ENCODE peak calls at places on chromosomes 16 and 17, in seven cellular contexts. One of them, this sample, is unnamed.

GRCh38 chr17:67353161-67353560 is 13.2 kb downstream of the PSMD12 start:
- DNase-seq in substantia nigra: no peak
- DNase-seq in Peyer's patch: no peak
- DNase-seq in mesenchymal stem cell: no peak
- DNase-seq in GDM1: no peak
- DNase-seq in stimulated activated CD8-positive, alpha-beta memory T cell treated with anti-CD3 and anti-CD28 coated beads, Interleukin-4, amount 100 ng/mL, for 1 hour: no peak
- DNase-seq in dorsolateral prefrontal cortex: no peak
- DNase-seq in this sample: no peak

GRCh38 chr16:67961551-67961957 is 6.9 kb downstream of the SLC12A4 start:
- DNase-seq in substantia nigra: no peak
- DNase-seq in Peyer's patch: peak
- DNase-seq in mesenchymal stem cell: no peak
- DNase-seq in GDM1: no peak
- DNase-seq in stimulated activated CD8-positive, alpha-beta memory T cell treated with anti-CD3 and anti-CD28 coated beads, Interleukin-4, amount 100 ng/mL, for 1 hour: no peak
- DNase-seq in dorsolateral prefrontal cortex: no peak
- DNase-seq in this sample: peak

GRCh38 chr16:86965840-86966239 is 351.4 kb downstream of the C16orf95 start:
- DNase-seq in substantia nigra: no peak
- DNase-seq in Peyer's patch: no peak
- DNase-seq in mesenchymal stem cell: no peak
- DNase-seq in GDM1: no peak
- DNase-seq in stimulated activated CD8-positive, alpha-beta memory T cell treated with anti-CD3 and anti-CD28 coated beads, Interleukin-4, amount 100 ng/mL, for 1 hour: no peak
- DNase-seq in dorsolateral prefrontal cortex: no peak
- DNase-seq in this sample: no peak

GRCh38 chr17:72536788-72537187 is 416.0 kb downstream of the SOX9 start:
- DNase-seq in substantia nigra: no peak
- DNase-seq in Peyer's patch: no peak
- DNase-seq in mesenchymal stem cell: no peak
- DNase-seq in GDM1: no peak
- DNase-seq in stimulated activated CD8-positive, alpha-beta memory T cell treated with anti-CD3 and anti-CD28 coated beads, Interleukin-4, amount 100 ng/mL, for 1 hour: no peak
- DNase-seq in dorsolateral prefrontal cortex: no peak
- DNase-seq in this sample: no peak

GRCh38 chr16:66044616-66045015 is 321.9 kb upstream of the CDH5 start:
- DNase-seq in substantia nigra: no peak
- DNase-seq in Peyer's patch: no peak
- DNase-seq in mesenchymal stem cell: no peak
- DNase-seq in GDM1: no peak
- DNase-seq in stimulated activated CD8-positive, alpha-beta memory T cell treated with anti-CD3 and anti-CD28 coated beads, Interleukin-4, amount 100 ng/mL, for 1 hour: no peak
- DNase-seq in dorsolateral prefrontal cortex: no peak
- DNase-seq in this sample: no peak

GRCh38 chr17:50132104-50132794 is 2.3 kb upstream of the SAMD14 start:
- DNase-seq in substantia nigra: no peak
- DNase-seq in Peyer's patch: no peak
- DNase-seq in mesenchymal stem cell: no peak
- DNase-seq in GDM1: no peak
- DNase-seq in stimulated activated CD8-positive, alpha-beta memory T cell treated with anti-CD3 and anti-CD28 coated beads, Interleukin-4, amount 100 ng/mL, for 1 hour: no peak
- DNase-seq in dorsolateral prefrontal cortex: no peak
- DNase-seq in this sample: no peak

GRCh38 chr17:41049110-41049509 is 2.0 kb upstream of the KRTAP2-1 start:
- DNase-seq in substantia nigra: no peak
- DNase-seq in Peyer's patch: no peak
- DNase-seq in mesenchymal stem cell: peak
- DNase-seq in GDM1: no peak
- DNase-seq in stimulated activated CD8-positive, alpha-beta memory T cell treated with anti-CD3 and anti-CD28 coated beads, Interleukin-4, amount 100 ng/mL, for 1 hour: no peak
- DNase-seq in dorsolateral prefrontal cortex: no peak
- DNase-seq in this sample: no peak

GRCh38 chr16:342455-343213 is 9.9 kb downstream of the AXIN1 start:
- DNase-seq in substantia nigra: no peak
- DNase-seq in Peyer's patch: no peak
- DNase-seq in mesenchymal stem cell: no peak
- DNase-seq in GDM1: no peak
- DNase-seq in stimulated activated CD8-positive, alpha-beta memory T cell treated with anti-CD3 and anti-CD28 coated beads, Interleukin-4, amount 100 ng/mL, for 1 hour: no peak
- DNase-seq in dorsolateral prefrontal cortex: no peak
- DNase-seq in this sample: no peak

GRCh38 chr17:73292031-73292531 is 19.7 kb downstream of the CDC42EP4 start:
- DNase-seq in substantia nigra: peak
- DNase-seq in Peyer's patch: no peak
- DNase-seq in mesenchymal stem cell: peak
- DNase-seq in GDM1: no peak
- DNase-seq in stimulated activated CD8-positive, alpha-beta memory T cell treated with anti-CD3 and anti-CD28 coated beads, Interleukin-4, amount 100 ng/mL, for 1 hour: no peak
- DNase-seq in dorsolateral prefrontal cortex: no peak
- DNase-seq in this sample: no peak

GRCh38 chr16:87963400-87963799 is 12.2 kb downstream of the BANP start:
- DNase-seq in substantia nigra: no peak
- DNase-seq in Peyer's patch: no peak
- DNase-seq in mesenchymal stem cell: peak
- DNase-seq in GDM1: no peak
- DNase-seq in stimulated activated CD8-positive, alpha-beta memory T cell treated with anti-CD3 and anti-CD28 coated beads, Interleukin-4, amount 100 ng/mL, for 1 hour: no peak
- DNase-seq in dorsolateral prefrontal cortex: no peak
- DNase-seq in this sample: no peak

GRCh38 chr17:74149597-74150427 is 53.7 kb upstream of the RPL38 start:
- DNase-seq in substantia nigra: no peak
- DNase-seq in Peyer's patch: no peak
- DNase-seq in mesenchymal stem cell: no peak
- DNase-seq in GDM1: no peak
- DNase-seq in stimulated activated CD8-positive, alpha-beta memory T cell treated with anti-CD3 and anti-CD28 coated beads, Interleukin-4, amount 100 ng/mL, for 1 hour: no peak
- DNase-seq in dorsolateral prefrontal cortex: no peak
- DNase-seq in this sample: no peak

GRCh38 chr17:57993471-57994365 is 5.7 kb upstream of the VEZF1 start:
- DNase-seq in substantia nigra: no peak
- DNase-seq in Peyer's patch: no peak
- DNase-seq in mesenchymal stem cell: no peak
- DNase-seq in GDM1: peak
- DNase-seq in stimulated activated CD8-positive, alpha-beta memory T cell treated with anti-CD3 and anti-CD28 coated beads, Interleukin-4, amount 100 ng/mL, for 1 hour: no peak
- DNase-seq in dorsolateral prefrontal cortex: no peak
- DNase-seq in this sample: no peak

GRCh38 chr16:81779540-81780320 is 639 bp downstream of the PLCG2 start:
- DNase-seq in substantia nigra: no peak
- DNase-seq in Peyer's patch: peak
- DNase-seq in mesenchymal stem cell: peak
- DNase-seq in GDM1: no peak
- DNase-seq in stimulated activated CD8-positive, alpha-beta memory T cell treated with anti-CD3 and anti-CD28 coated beads, Interleukin-4, amount 100 ng/mL, for 1 hour: no peak
- DNase-seq in dorsolateral prefrontal cortex: no peak
- DNase-seq in this sample: no peak

GRCh38 chr17:48162946-48163506 is 55.5 kb downstream of the SNX11 start:
- DNase-seq in substantia nigra: no peak
- DNase-seq in Peyer's patch: peak
- DNase-seq in mesenchymal stem cell: peak
- DNase-seq in GDM1: no peak
- DNase-seq in stimulated activated CD8-positive, alpha-beta memory T cell treated with anti-CD3 and anti-CD28 coated beads, Interleukin-4, amount 100 ng/mL, for 1 hour: no peak
- DNase-seq in dorsolateral prefrontal cortex: no peak
- DNase-seq in this sample: peak

GRCh38 chr17:36994438-36994837 is 45.7 kb downstream of the AATF start:
- DNase-seq in substantia nigra: no peak
- DNase-seq in Peyer's patch: no peak
- DNase-seq in mesenchymal stem cell: peak
- DNase-seq in GDM1: no peak
- DNase-seq in stimulated activated CD8-positive, alpha-beta memory T cell treated with anti-CD3 and anti-CD28 coated beads, Interleukin-4, amount 100 ng/mL, for 1 hour: no peak
- DNase-seq in dorsolateral prefrontal cortex: no peak
- DNase-seq in this sample: no peak

GRCh38 chr16:29653436-29653835 is 9.6 kb upstream of the SPN start:
- DNase-seq in substantia nigra: no peak
- DNase-seq in Peyer's patch: peak
- DNase-seq in mesenchymal stem cell: no peak
- DNase-seq in GDM1: no peak
- DNase-seq in stimulated activated CD8-positive, alpha-beta memory T cell treated with anti-CD3 and anti-CD28 coated beads, Interleukin-4, amount 100 ng/mL, for 1 hour: no peak
- DNase-seq in dorsolateral prefrontal cortex: no peak
- DNase-seq in this sample: no peak

GRCh38 chr16:75458439-75458838 is 6.0 kb downstream of the TMEM170A start:
- DNase-seq in substantia nigra: no peak
- DNase-seq in Peyer's patch: peak
- DNase-seq in mesenchymal stem cell: no peak
- DNase-seq in GDM1: no peak
- DNase-seq in stimulated activated CD8-positive, alpha-beta memory T cell treated with anti-CD3 and anti-CD28 coated beads, Interleukin-4, amount 100 ng/mL, for 1 hour: no peak
- DNase-seq in dorsolateral prefrontal cortex: no peak
- DNase-seq in this sample: no peak

GRCh38 chr17:73591278-73592078 is 52.8 kb downstream of the SDK2 start:
- DNase-seq in substantia nigra: no peak
- DNase-seq in Peyer's patch: peak
- DNase-seq in mesenchymal stem cell: no peak
- DNase-seq in GDM1: peak
- DNase-seq in stimulated activated CD8-positive, alpha-beta memory T cell treated with anti-CD3 and anti-CD28 coated beads, Interleukin-4, amount 100 ng/mL, for 1 hour: no peak
- DNase-seq in dorsolateral prefrontal cortex: no peak
- DNase-seq in this sample: no peak

GRCh38 chr17:6704472-6705052 is 8.6 kb downstream of the SLC13A5 start:
- DNase-seq in substantia nigra: no peak
- DNase-seq in Peyer's patch: no peak
- DNase-seq in mesenchymal stem cell: no peak
- DNase-seq in GDM1: no peak
- DNase-seq in stimulated activated CD8-positive, alpha-beta memory T cell treated with anti-CD3 and anti-CD28 coated beads, Interleukin-4, amount 100 ng/mL, for 1 hour: no peak
- DNase-seq in dorsolateral prefrontal cortex: no peak
- DNase-seq in this sample: no peak

GRCh38 chr17:63354251-63354650 is 91.9 kb downstream of the CYB561 start:
- DNase-seq in substantia nigra: no peak
- DNase-seq in Peyer's patch: no peak
- DNase-seq in mesenchymal stem cell: no peak
- DNase-seq in GDM1: no peak
- DNase-seq in stimulated activated CD8-positive, alpha-beta memory T cell treated with anti-CD3 and anti-CD28 coated beads, Interleukin-4, amount 100 ng/mL, for 1 hour: no peak
- DNase-seq in dorsolateral prefrontal cortex: no peak
- DNase-seq in this sample: no peak

GRCh38 chr16:86616906-86617305 is 38.6 kb downstream of the FOXL1 start:
- DNase-seq in substantia nigra: no peak
- DNase-seq in Peyer's patch: no peak
- DNase-seq in mesenchymal stem cell: no peak
- DNase-seq in GDM1: no peak
- DNase-seq in stimulated activated CD8-positive, alpha-beta memory T cell treated with anti-CD3 and anti-CD28 coated beads, Interleukin-4, amount 100 ng/mL, for 1 hour: no peak
- DNase-seq in dorsolateral prefrontal cortex: no peak
- DNase-seq in this sample: no peak

GRCh38 chr16:2276501-2277195 is 8.7 kb upstream of the RNPS1 start:
- DNase-seq in substantia nigra: no peak
- DNase-seq in Peyer's patch: no peak
- DNase-seq in mesenchymal stem cell: no peak
- DNase-seq in GDM1: no peak
- DNase-seq in stimulated activated CD8-positive, alpha-beta memory T cell treated with anti-CD3 and anti-CD28 coated beads, Interleukin-4, amount 100 ng/mL, for 1 hour: no peak
- DNase-seq in dorsolateral prefrontal cortex: no peak
- DNase-seq in this sample: no peak

GRCh38 chr17:42980274-42980765 is at the start of gene RUNDC1:
- DNase-seq in substantia nigra: peak
- DNase-seq in Peyer's patch: peak
- DNase-seq in mesenchymal stem cell: peak
- DNase-seq in GDM1: peak
- DNase-seq in stimulated activated CD8-positive, alpha-beta memory T cell treated with anti-CD3 and anti-CD28 coated beads, Interleukin-4, amount 100 ng/mL, for 1 hour: peak
- DNase-seq in dorsolateral prefrontal cortex: peak
- DNase-seq in this sample: peak

GRCh38 chr16:48810436-48810802 is 200.4 kb upstream of the N4BP1 start:
- DNase-seq in substantia nigra: no peak
- DNase-seq in Peyer's patch: no peak
- DNase-seq in mesenchymal stem cell: no peak
- DNase-seq in GDM1: no peak
- DNase-seq in stimulated activated CD8-positive, alpha-beta memory T cell treated with anti-CD3 and anti-CD28 coated beads, Interleukin-4, amount 100 ng/mL, for 1 hour: no peak
- DNase-seq in dorsolateral prefrontal cortex: no peak
- DNase-seq in this sample: no peak

GRCh38 chr17:8063761-8064589 is 23.5 kb downstream of the ALOX12B start:
- DNase-seq in substantia nigra: no peak
- DNase-seq in Peyer's patch: no peak
- DNase-seq in mesenchymal stem cell: no peak
- DNase-seq in GDM1: no peak
- DNase-seq in stimulated activated CD8-positive, alpha-beta memory T cell treated with anti-CD3 and anti-CD28 coated beads, Interleukin-4, amount 100 ng/mL, for 1 hour: no peak
- DNase-seq in dorsolateral prefrontal cortex: no peak
- DNase-seq in this sample: no peak

This sample was measured in pancreas.